ENCODE peak calls at places on chromosome 2, in eight cellular contexts. F is HCT116, Z is globus pallidus, P is EH, U is NCI-H774, Q is HTR-8/SVneo, D is COR-L47, H is fibroblast of the aortic adventitia. C is an unnamed sample.

GRCh38 chr2:38106420-38107182 is 30.6 kb upstream of the CYP1B1 start:
- DNase-seq in F (no peak), Z (no peak), P (peak; percentile 67), U (no peak), Q (peak; percentile 47), D (no peak), H (peak; percentile 80), C (no peak)

GRCh38 chr2:226475650-226476049 is 324.0 kb downstream of the IRS1 start:
- DNase-seq in F (peak; percentile 38), Z (no peak), P (peak; percentile 84), U (no peak), Q (peak; percentile 45), D (no peak), H (peak; percentile 74), C (no peak)

GRCh38 chr2:225354281-225354774 is 45.2 kb upstream of the NYAP2 start:
- DNase-seq in F (peak; percentile 4), Z (no peak), P (peak; percentile 79), U (no peak), Q (peak; percentile 2), D (no peak), H (peak; percentile 5), C (peak; percentile 45)

GRCh38 chr2:191664823-191665222 is 13.1 kb upstream of the NABP1 start:
- DNase-seq in F (no peak), Z (no peak), P (no peak), U (no peak), Q (no peak), D (no peak), H (no peak), C (no peak)

GRCh38 chr2:151367571-151367970 is 10.2 kb downstream of the TNFAIP6 start:
- DNase-seq in F (no peak), Z (no peak), P (peak; percentile 69), U (no peak), Q (no peak), D (no peak), H (no peak), C (no peak)

GRCh38 chr2:95314964-95315611 is 17.9 kb downstream of the KCNIP3 start:
- DNase-seq in F (peak; percentile 32), Z (peak; percentile 69), P (peak; percentile 60), U (peak; percentile 46), Q (peak; percentile 88), D (peak; percentile 36), H (peak; percentile 8), C (no peak)

GRCh38 chr2:219451626-219452360 is 17.1 kb downstream of the SPEG start:
- DNase-seq in F (no peak), Z (peak; percentile 52), P (peak; percentile 65), U (no peak), Q (no peak), D (no peak), H (peak; percentile 26), C (no peak)

GRCh38 chr2:208781166-208781565 is 374.6 kb downstream of the PTH2R start:
- DNase-seq in F (no peak), Z (no peak), P (no peak), U (no peak), Q (no peak), D (no peak), H (peak; percentile 22), C (no peak)

GRCh38 chr2:172790404-172790803 is 54.8 kb downstream of the RAPGEF4 start:
- DNase-seq in F (no peak), Z (no peak), P (peak; percentile 44), U (no peak), Q (no peak), D (no peak), H (no peak), C (no peak)

GRCh38 chr2:105102963-105103421 is 65.1 kb downstream of the MRPS9 start:
- DNase-seq in F (peak; percentile 64), Z (no peak), P (peak; percentile 84), U (no peak), Q (peak; percentile 90), D (no peak), H (peak; percentile 32), C (no peak)

GRCh38 chr2:239162141-239162821 is 238.5 kb downstream of the HDAC4 start:
- DNase-seq in F (no peak), Z (no peak), P (no peak), U (no peak), Q (no peak), D (no peak), H (no peak), C (no peak)

GRCh38 chr2:12240216-12240615 is 476.5 kb upstream of the TRIB2 start:
- DNase-seq in F (no peak), Z (no peak), P (no peak), U (no peak), Q (no peak), D (no peak), H (peak; percentile 22), C (no peak)